ENCODE peak calls at places on chromosomes 2 and 18, in six cellular contexts. L is GM23338, T is IMR-90, V is fibroblast of lung, P is hepatocyte, W is HCT116. D is an unnamed sample.

GRCh38 chr2:152508446-152508845 is 173.5 kb downstream of the FMNL2 start:
- DNase-seq in L (no peak), T (peak; percentile 86), V (peak; percentile 88), P (no peak), W (no peak), D (no peak)

GRCh38 chr2:128422571-128422970 is 103.9 kb upstream of the HS6ST1 start:
- DNase-seq in L (no peak), T (peak; percentile 88), V (peak; percentile 95), P (no peak), W (no peak), D (no peak)

GRCh38 chr2:85549095-85549494 is 10.1 kb downstream of the MAT2A start:
- DNase-seq in L (no peak), T (no peak), V (no peak), P (no peak), W (no peak), D (no peak)

GRCh38 chr2:117958186-117958585 is 55.7 kb downstream of the CCDC93 start:
- DNase-seq in L (no peak), T (peak; percentile 69), V (peak; percentile 73), P (peak; percentile 43), W (no peak), D (no peak)

GRCh38 chr2:121532347-121532766 is 1.7 kb downstream of the RNU4ATAC start:
- DNase-seq in L (no peak), T (peak; percentile 89), V (peak; percentile 74), P (no peak), W (no peak), D (no peak)

GRCh38 chr18:52750995-52751394 is 411.0 kb downstream of the DCC start:
- DNase-seq in L (no peak), T (no peak), V (no peak), P (no peak), W (no peak), D (no peak)

GRCh38 chr2:228348653-228349052 is 167.2 kb upstream of the SPHKAP start:
- DNase-seq in L (no peak), T (no peak), V (no peak), P (no peak), W (no peak), D (no peak)

GRCh38 chr18:23238152-23238531 is 102.9 kb downstream of the CABLES1 start:
- DNase-seq in L (no peak), T (peak; percentile 60), V (peak; percentile 92), P (no peak), W (no peak), D (no peak)

GRCh38 chr18:48897531-48897930 is 53.2 kb downstream of the SMAD7 start:
- DNase-seq in L (no peak), T (peak; percentile 42), V (peak; percentile 46), P (peak; percentile 4), W (no peak), D (no peak)

GRCh38 chr18:48894799-48895346 is 55.9 kb downstream of the SMAD7 start:
- DNase-seq in L (no peak), T (no peak), V (no peak), P (no peak), W (no peak), D (no peak)

GRCh38 chr18:48896875-48897511 is 53.8 kb downstream of the SMAD7 start:
- DNase-seq in L (peak; percentile 70), T (peak; percentile 17), V (peak; percentile 26), P (peak; percentile 13), W (no peak), D (peak; percentile 13)

GRCh38 chr18:48898521-48898920 is 52.2 kb downstream of the SMAD7 start:
- DNase-seq in L (no peak), T (no peak), V (no peak), P (no peak), W (no peak), D (no peak)

GRCh38 chr18:48896326-48896874 is 54.4 kb downstream of the SMAD7 start:
- DNase-seq in L (no peak), T (no peak), V (no peak), P (peak; percentile 1), W (no peak), D (no peak)
- H2AFZ ChIP-seq in L (peak overlapping the region; percentile 80), T (peak overlapping the region; percentile 70), V (no peak overlapping the region), P (no peak overlapping the region), W (no peak overlapping the region), D (no peak overlapping the region)

DNA sequence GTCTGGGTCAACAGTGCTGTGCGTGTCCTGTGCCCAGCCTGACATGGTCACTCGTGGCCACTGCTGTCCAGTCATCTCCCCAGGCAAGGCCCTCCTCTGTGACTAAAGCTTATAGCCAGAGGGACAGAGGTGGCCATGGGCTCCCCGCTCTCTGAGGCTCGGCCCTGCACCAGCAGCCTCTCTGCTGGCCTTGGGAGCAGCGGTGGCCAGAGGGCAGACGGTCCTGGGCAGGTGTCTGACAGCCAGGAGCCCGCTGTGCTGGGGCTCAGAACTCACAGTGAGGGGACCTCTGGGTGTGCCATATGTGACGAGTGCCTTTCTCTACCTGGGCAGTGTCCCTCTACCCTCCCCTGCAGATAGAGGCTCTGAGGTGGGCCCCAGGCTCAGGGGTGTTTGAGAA is 98.7 kb downstream of the FAM210A start:
- DNase-seq in L (no peak), T (no peak), V (no peak), P (no peak), W (no peak), D (no peak)
- H3K4me2 ChIP-seq in L (no peak overlapping the region), T (no peak overlapping the region), V (no peak overlapping the region), P (no peak overlapping the region), W (no peak overlapping the region), D (no peak overlapping the region)

GRCh38 chr2:230798769-230799399 is 65.9 kb upstream of the ITM2C start:
- DNase-seq in L (peak; percentile 80), T (peak; percentile 62), V (peak; percentile 43), P (peak; percentile 77), W (no peak), D (peak; percentile 70)

GRCh38 chr2:230794472-230794871 is 70.3 kb upstream of the ITM2C start:
- DNase-seq in L (peak; percentile 42), T (peak; percentile 19), V (peak; percentile 52), P (peak; percentile 38), W (no peak), D (no peak)

GRCh38 chr2:230797515-230798495 is 66.9 kb upstream of the ITM2C start:
- DNase-seq in L (no peak), T (peak; percentile 87), V (peak; percentile 66), P (no peak), W (no peak), D (peak; percentile 25)

GRCh38 chr2:230795856-230796255 is 68.9 kb upstream of the ITM2C start:
- DNase-seq in L (no peak), T (no peak), V (no peak), P (no peak), W (no peak), D (no peak)

DNA sequence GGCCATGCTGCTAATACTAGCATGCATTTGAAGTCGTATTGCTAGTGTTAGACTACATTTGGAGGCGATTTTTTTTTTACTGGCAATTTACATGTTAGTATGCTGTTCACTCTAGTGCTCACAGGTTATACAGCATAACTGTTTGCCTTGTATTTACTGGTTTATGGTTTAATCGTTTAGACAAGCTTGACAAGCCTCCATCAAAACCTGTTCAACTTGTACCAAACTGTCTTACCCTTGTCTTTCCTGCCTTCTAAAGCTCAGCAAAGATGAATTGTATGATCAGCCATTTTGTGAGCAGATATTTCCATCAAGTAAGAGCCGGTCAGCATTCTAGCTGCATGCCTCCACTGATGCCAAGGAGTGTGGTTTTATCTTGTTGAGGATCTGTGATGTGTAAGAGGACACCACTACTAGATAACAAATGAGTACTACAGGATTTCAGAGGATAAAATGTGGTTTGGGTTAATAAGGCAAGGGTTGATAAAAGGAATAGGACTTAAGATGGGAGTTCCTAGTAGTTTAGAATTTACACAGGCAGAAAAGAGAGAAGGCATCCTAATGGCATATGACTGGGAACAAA is 68.4 kb upstream of the ITM2C start:
- DNase-seq in L (no peak), T (peak; percentile 69), V (peak; percentile 86), P (no peak), W (no peak), D (no peak)
- H2AFZ ChIP-seq in L (no peak overlapping the region), T (no peak overlapping the region), V (no peak overlapping the region), P (no peak overlapping the region), W (no peak overlapping the region), D (no peak overlapping the region)

DNA sequence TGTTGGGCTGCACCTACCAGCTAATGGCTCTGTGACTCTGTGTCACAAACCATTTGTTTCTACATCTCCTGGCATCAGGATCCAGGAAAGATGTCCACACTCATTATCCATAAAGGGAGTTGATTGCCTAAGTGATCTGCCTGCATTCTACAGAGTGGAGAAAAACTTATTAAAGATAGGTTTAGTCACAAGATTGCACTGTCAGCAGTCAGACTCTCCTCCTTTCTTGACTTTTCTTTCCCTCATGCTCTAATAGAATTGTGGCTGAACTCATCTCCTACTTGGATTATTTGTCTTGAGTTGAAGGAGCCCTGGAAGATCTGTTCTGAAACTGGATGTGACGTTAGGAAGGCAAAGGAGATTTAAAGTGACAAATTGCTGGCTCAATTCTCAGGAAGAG is 152.7 kb downstream of the SLC8A1 start:
- DNase-seq in L (no peak), T (no peak), V (no peak), P (no peak), W (no peak), D (no peak)
- H3K4me2 ChIP-seq in L (no peak overlapping the region), T (no peak overlapping the region), V (no peak overlapping the region), P (no peak overlapping the region), W (no peak overlapping the region), D (no peak overlapping the region)

DNA sequence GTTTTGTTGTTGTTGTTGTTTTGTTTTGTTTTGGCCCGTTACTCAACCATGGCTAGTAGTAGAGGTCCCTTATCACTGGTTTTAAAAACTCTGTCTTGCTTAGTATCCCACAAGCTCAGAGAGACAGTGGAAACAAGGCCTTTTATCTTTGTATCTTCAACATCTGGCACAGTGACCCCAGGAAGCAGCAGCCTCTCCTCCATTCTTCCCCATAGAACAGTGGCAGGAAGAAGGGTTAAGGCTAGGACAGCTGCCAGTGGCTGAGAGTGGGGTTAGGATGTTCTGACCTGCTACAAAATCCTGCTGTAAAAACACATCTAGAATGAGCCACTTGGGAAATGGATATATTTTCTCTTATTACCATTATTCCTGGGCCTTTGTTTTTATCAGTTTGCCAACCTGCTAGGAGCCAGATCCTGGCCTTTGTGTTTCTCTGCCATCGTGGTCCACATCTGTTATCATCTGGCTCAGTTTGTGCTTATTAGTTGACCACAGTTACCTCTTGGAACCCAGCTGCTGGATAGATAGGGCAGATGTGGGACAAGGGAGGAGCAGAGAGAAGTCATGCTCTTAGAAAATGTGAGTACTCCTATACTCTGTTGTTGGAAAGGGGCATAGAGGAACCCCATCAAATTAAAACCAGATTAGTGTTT is 246.8 kb downstream of the AGPS start:
- DNase-seq in L (no peak), T (no peak), V (no peak), P (no peak), W (no peak), D (no peak)
- H2AFZ ChIP-seq in L (no peak overlapping the region), T (no peak overlapping the region), V (no peak overlapping the region), P (no peak overlapping the region), W (no peak overlapping the region), D (no peak overlapping the region)

DNA sequence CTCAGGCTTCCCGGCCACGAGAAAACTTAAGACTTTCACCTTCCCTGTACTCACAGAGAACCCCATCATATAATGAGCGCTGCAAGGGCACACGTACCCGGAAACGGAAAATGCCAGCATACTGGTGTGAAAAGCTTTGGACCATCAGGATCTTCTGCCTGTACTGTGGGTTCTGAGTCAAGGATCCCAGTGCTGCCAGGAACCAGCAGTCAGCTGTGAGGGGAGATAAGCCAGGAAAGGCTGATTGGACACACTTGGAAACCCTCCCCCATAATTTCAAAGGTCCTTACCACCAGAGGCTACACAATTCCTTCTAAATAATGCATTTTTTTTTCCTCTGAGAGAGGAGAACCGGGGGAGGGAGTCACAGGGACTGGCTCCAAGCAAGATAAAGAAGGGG is 31.4 kb downstream of the CAPN13 start:
- DNase-seq in L (no peak), T (no peak), V (no peak), P (peak; percentile 40), W (no peak), D (no peak)
- H3K4me2 ChIP-seq in L (no peak overlapping the region), T (no peak overlapping the region), V (no peak overlapping the region), P (no peak overlapping the region), W (no peak overlapping the region), D (no peak overlapping the region)

GRCh38 chr2:176128172-176129012 is 1.1 kb upstream of the HOXD8 start:
- DNase-seq in L (peak; percentile 76), T (no peak), V (no peak), P (no peak), W (no peak), D (no peak)
- H2AFZ ChIP-seq in L (no peak overlapping the region), T (peak overlapping the region; percentile 34), V (no peak overlapping the region), P (peak overlapping the region; percentile 55), W (no peak overlapping the region), D (no peak overlapping the region)